ENCODE peak calls at places on chromosome 17, in six cellular contexts. One of them, this sample, is unnamed.

GRCh38 chr17:49762148-49762941 is 1.6 kb downstream of the FAM117A start:
- DNase-seq in activated CD8-positive, alpha-beta memory T cell treated with anti-CD3 and anti-CD28 coated beads for 48 hours: no peak
- DNase-seq in glutamatergic neuron: no peak
- DNase-seq in activated T-cell treated with anti-CD3 and anti-CD28 coated beads, Interleukin-2, amount 50 U/mL, for 72 hours: no peak
- DNase-seq in activated T-helper 1 cell treated with anti-CD3 and anti-CD28 coated beads, Interleukin-2, amount 50 U/mL, for 16 hours: no peak
- DNase-seq in hippocampal formation: no peak
- DNase-seq in this sample: no peak

GRCh38 chr17:27770877-27771276 is 29.5 kb downstream of the NOS2 start:
- DNase-seq in hippocampal formation: no peak
- DNase-seq in activated T-helper 1 cell treated with anti-CD3 and anti-CD28 coated beads, Interleukin-2, amount 50 U/mL, for 16 hours: no peak
- DNase-seq in glutamatergic neuron: no peak
- DNase-seq in activated CD8-positive, alpha-beta memory T cell treated with anti-CD3 and anti-CD28 coated beads for 48 hours: no peak
- DNase-seq in activated T-cell treated with anti-CD3 and anti-CD28 coated beads, Interleukin-2, amount 50 U/mL, for 72 hours: no peak
- DNase-seq in this sample: no peak

GRCh38 chr17:10394201-10394887 is 21.5 kb upstream of the MYH13 start:
- DNase-seq in activated CD8-positive, alpha-beta memory T cell treated with anti-CD3 and anti-CD28 coated beads for 48 hours: no peak
- DNase-seq in hippocampal formation: no peak
- DNase-seq in activated T-helper 1 cell treated with anti-CD3 and anti-CD28 coated beads, Interleukin-2, amount 50 U/mL, for 16 hours: no peak
- DNase-seq in glutamatergic neuron: peak
- DNase-seq in activated T-cell treated with anti-CD3 and anti-CD28 coated beads, Interleukin-2, amount 50 U/mL, for 72 hours: no peak
- DNase-seq in this sample: no peak

GRCh38 chr17:28317965-28318758 is 838 bp upstream of the TMEM97 start:
- DNase-seq in activated CD8-positive, alpha-beta memory T cell treated with anti-CD3 and anti-CD28 coated beads for 48 hours: no peak
- DNase-seq in glutamatergic neuron: peak
- DNase-seq in activated T-helper 1 cell treated with anti-CD3 and anti-CD28 coated beads, Interleukin-2, amount 50 U/mL, for 16 hours: no peak
- DNase-seq in activated T-cell treated with anti-CD3 and anti-CD28 coated beads, Interleukin-2, amount 50 U/mL, for 72 hours: no peak
- DNase-seq in hippocampal formation: no peak
- DNase-seq in this sample: no peak

GRCh38 chr17:47696717-47697642 is 3.0 kb downstream of the TBKBP1 start:
- DNase-seq in hippocampal formation: no peak
- DNase-seq in activated CD8-positive, alpha-beta memory T cell treated with anti-CD3 and anti-CD28 coated beads for 48 hours: no peak
- DNase-seq in activated T-helper 1 cell treated with anti-CD3 and anti-CD28 coated beads, Interleukin-2, amount 50 U/mL, for 16 hours: no peak
- DNase-seq in glutamatergic neuron: no peak
- DNase-seq in activated T-cell treated with anti-CD3 and anti-CD28 coated beads, Interleukin-2, amount 50 U/mL, for 72 hours: no peak
- DNase-seq in this sample: no peak

GRCh38 chr17:51536627-51537026 is 276.3 kb downstream of the UTP18 start:
- DNase-seq in activated T-cell treated with anti-CD3 and anti-CD28 coated beads, Interleukin-2, amount 50 U/mL, for 72 hours: no peak
- DNase-seq in hippocampal formation: no peak
- DNase-seq in activated T-helper 1 cell treated with anti-CD3 and anti-CD28 coated beads, Interleukin-2, amount 50 U/mL, for 16 hours: no peak
- DNase-seq in glutamatergic neuron: no peak
- DNase-seq in activated CD8-positive, alpha-beta memory T cell treated with anti-CD3 and anti-CD28 coated beads for 48 hours: no peak
- DNase-seq in this sample: no peak

GRCh38 chr17:7951143-7951792 is 19.3 kb downstream of the CNTROB start:
- DNase-seq in hippocampal formation: no peak
- DNase-seq in activated CD8-positive, alpha-beta memory T cell treated with anti-CD3 and anti-CD28 coated beads for 48 hours: no peak
- DNase-seq in activated T-helper 1 cell treated with anti-CD3 and anti-CD28 coated beads, Interleukin-2, amount 50 U/mL, for 16 hours: no peak
- DNase-seq in glutamatergic neuron: no peak
- DNase-seq in activated T-cell treated with anti-CD3 and anti-CD28 coated beads, Interleukin-2, amount 50 U/mL, for 72 hours: peak
- DNase-seq in this sample: no peak

GRCh38 chr17:63963123-63963522 is 9.6 kb downstream of the SCN4A start:
- DNase-seq in activated T-cell treated with anti-CD3 and anti-CD28 coated beads, Interleukin-2, amount 50 U/mL, for 72 hours: no peak
- DNase-seq in activated T-helper 1 cell treated with anti-CD3 and anti-CD28 coated beads, Interleukin-2, amount 50 U/mL, for 16 hours: no peak
- DNase-seq in glutamatergic neuron: no peak
- DNase-seq in activated CD8-positive, alpha-beta memory T cell treated with anti-CD3 and anti-CD28 coated beads for 48 hours: no peak
- DNase-seq in hippocampal formation: no peak
- DNase-seq in this sample: no peak

GRCh38 chr17:45643591-45643990 is 140.5 kb upstream of the CRHR1 start:
- DNase-seq in glutamatergic neuron: no peak
- DNase-seq in activated T-cell treated with anti-CD3 and anti-CD28 coated beads, Interleukin-2, amount 50 U/mL, for 72 hours: no peak
- DNase-seq in activated T-helper 1 cell treated with anti-CD3 and anti-CD28 coated beads, Interleukin-2, amount 50 U/mL, for 16 hours: no peak
- DNase-seq in activated CD8-positive, alpha-beta memory T cell treated with anti-CD3 and anti-CD28 coated beads for 48 hours: no peak
- DNase-seq in hippocampal formation: no peak
- DNase-seq in this sample: no peak

GRCh38 chr17:8120520-8121443 is 2.5 kb upstream of the ALOXE3 start:
- DNase-seq in activated T-cell treated with anti-CD3 and anti-CD28 coated beads, Interleukin-2, amount 50 U/mL, for 72 hours: peak
- DNase-seq in activated CD8-positive, alpha-beta memory T cell treated with anti-CD3 and anti-CD28 coated beads for 48 hours: peak
- DNase-seq in activated T-helper 1 cell treated with anti-CD3 and anti-CD28 coated beads, Interleukin-2, amount 50 U/mL, for 16 hours: no peak
- DNase-seq in glutamatergic neuron: peak
- DNase-seq in hippocampal formation: no peak
- DNase-seq in this sample: peak

GRCh38 chr17:71024172-71024571 is 854.8 kb downstream of the KCNJ2 start:
- DNase-seq in hippocampal formation: no peak
- DNase-seq in activated T-cell treated with anti-CD3 and anti-CD28 coated beads, Interleukin-2, amount 50 U/mL, for 72 hours: no peak
- DNase-seq in activated CD8-positive, alpha-beta memory T cell treated with anti-CD3 and anti-CD28 coated beads for 48 hours: no peak
- DNase-seq in activated T-helper 1 cell treated with anti-CD3 and anti-CD28 coated beads, Interleukin-2, amount 50 U/mL, for 16 hours: no peak
- DNase-seq in glutamatergic neuron: no peak
- DNase-seq in this sample: no peak

GRCh38 chr17:82242977-82243647 is 14.3 kb downstream of the SLC16A3 start:
- DNase-seq in activated T-cell treated with anti-CD3 and anti-CD28 coated beads, Interleukin-2, amount 50 U/mL, for 72 hours: no peak
- DNase-seq in hippocampal formation: peak
- DNase-seq in activated CD8-positive, alpha-beta memory T cell treated with anti-CD3 and anti-CD28 coated beads for 48 hours: no peak
- DNase-seq in glutamatergic neuron: no peak
- DNase-seq in activated T-helper 1 cell treated with anti-CD3 and anti-CD28 coated beads, Interleukin-2, amount 50 U/mL, for 16 hours: no peak
- DNase-seq in this sample: no peak

GRCh38 chr17:38741853-38742421 is 6.2 kb downstream of the PCGF2 start:
- DNase-seq in activated T-cell treated with anti-CD3 and anti-CD28 coated beads, Interleukin-2, amount 50 U/mL, for 72 hours: no peak
- DNase-seq in activated CD8-positive, alpha-beta memory T cell treated with anti-CD3 and anti-CD28 coated beads for 48 hours: no peak
- DNase-seq in hippocampal formation: no peak
- DNase-seq in glutamatergic neuron: no peak
- DNase-seq in activated T-helper 1 cell treated with anti-CD3 and anti-CD28 coated beads, Interleukin-2, amount 50 U/mL, for 16 hours: no peak
- DNase-seq in this sample: no peak

GRCh38 chr17:5419959-5420653 is at the start of gene RPAIN:
- DNase-seq in activated CD8-positive, alpha-beta memory T cell treated with anti-CD3 and anti-CD28 coated beads for 48 hours: peak
- DNase-seq in glutamatergic neuron: peak
- DNase-seq in hippocampal formation: peak
- DNase-seq in activated T-helper 1 cell treated with anti-CD3 and anti-CD28 coated beads, Interleukin-2, amount 50 U/mL, for 16 hours: peak
- DNase-seq in activated T-cell treated with anti-CD3 and anti-CD28 coated beads, Interleukin-2, amount 50 U/mL, for 72 hours: peak
- DNase-seq in this sample: peak

GRCh38 chr17:44170499-44171201 is at the start of gene ASB16:
- DNase-seq in activated T-cell treated with anti-CD3 and anti-CD28 coated beads, Interleukin-2, amount 50 U/mL, for 72 hours: no peak
- DNase-seq in glutamatergic neuron: no peak
- DNase-seq in hippocampal formation: no peak
- DNase-seq in activated CD8-positive, alpha-beta memory T cell treated with anti-CD3 and anti-CD28 coated beads for 48 hours: no peak
- DNase-seq in activated T-helper 1 cell treated with anti-CD3 and anti-CD28 coated beads, Interleukin-2, amount 50 U/mL, for 16 hours: no peak
- DNase-seq in this sample: no peak

GRCh38 chr17:7997186-7997585 is 5.2 kb upstream of the GUCY2D start:
- DNase-seq in glutamatergic neuron: no peak
- DNase-seq in hippocampal formation: no peak
- DNase-seq in activated CD8-positive, alpha-beta memory T cell treated with anti-CD3 and anti-CD28 coated beads for 48 hours: no peak
- DNase-seq in activated T-cell treated with anti-CD3 and anti-CD28 coated beads, Interleukin-2, amount 50 U/mL, for 72 hours: peak
- DNase-seq in activated T-helper 1 cell treated with anti-CD3 and anti-CD28 coated beads, Interleukin-2, amount 50 U/mL, for 16 hours: no peak
- DNase-seq in this sample: no peak

GRCh38 chr17:58370309-58370708 is 18.3 kb upstream of the SUPT4H1 start:
- DNase-seq in activated T-helper 1 cell treated with anti-CD3 and anti-CD28 coated beads, Interleukin-2, amount 50 U/mL, for 16 hours: no peak
- DNase-seq in hippocampal formation: no peak
- DNase-seq in activated CD8-positive, alpha-beta memory T cell treated with anti-CD3 and anti-CD28 coated beads for 48 hours: no peak
- DNase-seq in glutamatergic neuron: no peak
- DNase-seq in activated T-cell treated with anti-CD3 and anti-CD28 coated beads, Interleukin-2, amount 50 U/mL, for 72 hours: no peak
- DNase-seq in this sample: no peak

This sample was measured in stimulated activated CD8-positive, alpha-beta memory T cell treated with anti-CD3 and anti-CD28 coated beads, Interleukin-15, amount 100 ng/mL, for 48 hours.